ENCODE peak calls at places on chromosomes 3 and 15, in nine cellular contexts. One of them, this sample, is unnamed.

GRCh38 chr15:27844018-27844666 is 255.0 kb downstream of the OCA2 start:
- DNase-seq in BE2C: no peak
- DNase-seq in tibial artery: no peak
- DNase-seq in uterus: no peak
- DNase-seq in A549: peak
- DNase-seq in foreskin fibroblast: peak
- DNase-seq in AG10803: peak
- DNase-seq in AG09309: peak
- DNase-seq in cardiac muscle cell: no peak
- DNase-seq in this sample: no peak

GRCh38 chr3:58116161-58116955 is 94.4 kb downstream of the DNASE1L3 start:
- DNase-seq in tibial artery: no peak
- DNase-seq in A549: no peak
- DNase-seq in AG09309: no peak
- DNase-seq in AG10803: no peak
- DNase-seq in BE2C: no peak
- DNase-seq in foreskin fibroblast: no peak
- DNase-seq in uterus: no peak
- DNase-seq in cardiac muscle cell: no peak
- DNase-seq in this sample: peak

GRCh38 chr3:55884491-55885285 is 397.6 kb upstream of the WNT5A start:
- DNase-seq in cardiac muscle cell: no peak
- DNase-seq in AG10803: no peak
- DNase-seq in foreskin fibroblast: peak
- DNase-seq in BE2C: no peak
- DNase-seq in uterus: no peak
- DNase-seq in A549: no peak
- DNase-seq in tibial artery: no peak
- DNase-seq in AG09309: no peak
- DNase-seq in this sample: no peak

GRCh38 chr3:194070634-194071409 is 65.1 kb upstream of the HES1 start:
- DNase-seq in uterus: peak
- DNase-seq in tibial artery: peak
- DNase-seq in A549: peak
- DNase-seq in AG10803: peak
- DNase-seq in AG09309: peak
- DNase-seq in foreskin fibroblast: peak
- DNase-seq in cardiac muscle cell: peak
- DNase-seq in BE2C: peak
- DNase-seq in this sample: peak

GRCh38 chr3:192091831-192092230 is 630.9 kb downstream of the PYDC2 start:
- DNase-seq in A549: no peak
- DNase-seq in AG09309: no peak
- DNase-seq in AG10803: peak
- DNase-seq in uterus: no peak
- DNase-seq in tibial artery: no peak
- DNase-seq in cardiac muscle cell: no peak
- DNase-seq in BE2C: no peak
- DNase-seq in foreskin fibroblast: no peak
- DNase-seq in this sample: no peak

GRCh38 chr15:56732135-56732880 is 1.0 kb downstream of the ZNF280D start:
- DNase-seq in AG10803: peak
- DNase-seq in BE2C: peak
- DNase-seq in uterus: no peak
- DNase-seq in cardiac muscle cell: no peak
- DNase-seq in foreskin fibroblast: peak
- DNase-seq in AG09309: no peak
- DNase-seq in tibial artery: no peak
- DNase-seq in A549: peak
- DNase-seq in this sample: peak

GRCh38 chr3:125440559-125440955 is 65.4 kb upstream of the ZNF148 start:
- DNase-seq in A549: no peak
- DNase-seq in tibial artery: no peak
- DNase-seq in uterus: no peak
- DNase-seq in AG10803: no peak
- DNase-seq in foreskin fibroblast: no peak
- DNase-seq in BE2C: no peak
- DNase-seq in cardiac muscle cell: peak
- DNase-seq in AG09309: no peak
- DNase-seq in this sample: no peak

GRCh38 chr3:183172051-183172639 is 9.6 kb upstream of the LAMP3 start:
- DNase-seq in A549: no peak
- DNase-seq in foreskin fibroblast: no peak
- DNase-seq in AG09309: no peak
- DNase-seq in AG10803: no peak
- DNase-seq in BE2C: no peak
- DNase-seq in uterus: no peak
- DNase-seq in tibial artery: no peak
- DNase-seq in cardiac muscle cell: no peak
- DNase-seq in this sample: no peak

GRCh38 chr3:123636431-123636841 is 51.6 kb upstream of the HACD2 start:
- DNase-seq in AG10803: no peak
- DNase-seq in cardiac muscle cell: peak
- DNase-seq in BE2C: no peak
- DNase-seq in AG09309: no peak
- DNase-seq in uterus: no peak
- DNase-seq in tibial artery: no peak
- DNase-seq in foreskin fibroblast: no peak
- DNase-seq in A549: no peak
- DNase-seq in this sample: no peak

GRCh38 chr15:59303641-59304433 is 68.8 kb downstream of the MYO1E start:
- DNase-seq in AG09309: no peak
- DNase-seq in AG10803: no peak
- DNase-seq in tibial artery: no peak
- DNase-seq in cardiac muscle cell: no peak
- DNase-seq in foreskin fibroblast: no peak
- DNase-seq in A549: no peak
- DNase-seq in BE2C: no peak
- DNase-seq in uterus: peak
- DNase-seq in this sample: no peak

GRCh38 chr15:91142097-91142744 is 42.2 kb downstream of the SV2B start:
- DNase-seq in AG10803: no peak
- DNase-seq in foreskin fibroblast: peak
- DNase-seq in cardiac muscle cell: no peak
- DNase-seq in AG09309: no peak
- DNase-seq in tibial artery: no peak
- DNase-seq in A549: peak
- DNase-seq in BE2C: no peak
- DNase-seq in uterus: no peak
- DNase-seq in this sample: peak

DNA sequence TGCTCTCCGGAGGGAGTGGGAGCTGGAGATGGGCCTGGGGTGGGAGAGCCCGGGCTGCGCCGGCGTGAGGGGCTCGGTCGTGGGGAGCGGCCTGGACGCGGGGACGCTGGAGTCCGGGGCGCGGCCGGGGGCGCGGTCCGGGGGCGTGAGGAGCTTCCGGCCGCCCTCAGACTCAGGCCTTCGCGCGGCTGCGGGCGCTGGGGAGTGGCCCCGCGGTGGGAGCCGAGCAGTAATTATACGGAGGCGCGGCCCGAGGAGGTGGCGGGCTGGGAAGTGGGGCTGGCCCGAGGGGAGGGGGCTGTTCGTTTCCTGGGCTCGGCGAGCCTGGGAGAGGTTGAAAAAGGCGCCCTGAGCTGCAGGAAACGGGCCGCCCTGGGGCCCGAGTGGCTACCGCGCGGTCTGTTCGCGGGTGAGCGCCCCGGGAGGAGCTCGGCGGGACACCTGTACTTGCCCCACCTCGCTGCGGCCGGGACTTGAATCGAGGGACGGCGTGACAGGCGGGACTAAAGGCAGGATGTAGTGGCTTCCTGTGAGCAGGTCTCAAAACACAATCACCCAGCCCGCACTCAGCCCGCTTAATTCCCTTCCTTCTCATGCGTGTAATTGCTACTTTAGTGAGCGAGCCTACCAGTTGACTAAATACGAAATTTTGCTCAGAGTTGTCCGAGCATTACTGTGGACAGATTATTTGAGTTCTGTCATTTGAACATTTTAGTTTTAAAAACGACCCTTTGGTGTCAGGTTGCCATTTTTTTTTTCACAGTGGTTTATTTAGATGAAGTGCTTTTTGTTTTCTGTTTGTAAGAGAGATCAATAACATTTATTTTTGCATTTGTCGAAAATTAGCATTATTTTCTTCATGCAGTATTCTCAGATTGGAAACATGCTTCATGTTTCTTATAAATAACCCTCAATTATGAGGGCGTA is 855 bp downstream of the RASA2 start:
- DNase-seq in A549: peak
- DNase-seq in AG10803: peak
- DNase-seq in foreskin fibroblast: peak
- DNase-seq in uterus: peak
- DNase-seq in tibial artery: peak
- DNase-seq in cardiac muscle cell: peak
- DNase-seq in AG09309: no peak
- DNase-seq in BE2C: peak
- DNase-seq in this sample: peak
- TF ChIP-seq CTCF in A549: no peak
- TF ChIP-seq CTCF in AG10803: no peak
- TF ChIP-seq CTCF in foreskin fibroblast: no peak
- TF ChIP-seq CTCF in uterus: no peak
- TF ChIP-seq CTCF in tibial artery: peak
- TF ChIP-seq CTCF in cardiac muscle cell: no peak
- TF ChIP-seq CTCF in AG09309: no peak
- TF ChIP-seq CTCF in BE2C: no peak
- TF ChIP-seq CTCF in this sample: no peak

DNA sequence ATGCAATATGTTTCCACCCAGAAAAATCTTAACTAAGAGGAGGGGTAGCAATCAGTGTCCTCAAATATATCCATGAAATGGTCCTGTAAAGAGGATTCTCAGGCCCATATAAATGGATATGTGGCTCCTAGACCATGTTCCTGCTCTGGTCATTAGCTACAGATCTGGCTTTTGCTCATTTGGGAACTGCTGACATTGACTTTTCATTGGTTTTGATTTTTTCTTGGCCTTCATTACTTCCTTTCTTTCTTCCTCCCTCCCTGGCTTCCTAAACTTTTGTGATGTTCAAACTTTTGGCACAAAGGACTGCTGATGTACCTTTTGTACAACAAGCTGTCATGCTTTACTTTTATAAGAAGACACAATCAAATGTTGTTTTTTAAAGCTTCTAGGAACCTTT is 41.6 kb upstream of the SNRK start:
- DNase-seq in foreskin fibroblast: no peak
- DNase-seq in A549: no peak
- DNase-seq in tibial artery: no peak
- DNase-seq in AG10803: no peak
- DNase-seq in BE2C: no peak
- DNase-seq in cardiac muscle cell: no peak
- DNase-seq in uterus: no peak
- DNase-seq in AG09309: no peak
- DNase-seq in this sample: no peak
- TF ChIP-seq CTCF in foreskin fibroblast: no peak
- TF ChIP-seq CTCF in A549: no peak
- TF ChIP-seq CTCF in tibial artery: no peak
- TF ChIP-seq CTCF in AG10803: no peak
- TF ChIP-seq CTCF in BE2C: no peak
- TF ChIP-seq CTCF in cardiac muscle cell: no peak
- TF ChIP-seq CTCF in uterus: no peak
- TF ChIP-seq CTCF in AG09309: no peak
- TF ChIP-seq CTCF in this sample: no peak

DNA sequence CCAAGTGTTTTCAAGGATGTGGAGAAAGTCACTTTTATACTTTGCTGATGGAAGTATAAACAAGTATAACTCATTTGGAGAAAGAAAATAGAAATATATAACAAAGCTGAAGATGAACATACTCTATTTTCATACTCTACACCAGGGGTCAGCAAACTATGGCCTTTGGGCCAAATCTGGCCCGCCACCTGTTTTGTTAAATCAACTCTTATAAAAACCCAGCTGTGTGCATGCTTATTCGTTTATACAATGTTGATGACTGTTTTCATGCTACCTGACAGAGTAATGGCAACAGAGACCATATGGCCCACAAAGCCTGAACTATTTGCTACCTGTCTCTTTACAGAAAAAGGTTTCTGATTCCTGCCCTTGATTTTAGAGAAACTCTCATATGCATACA is 124.0 kb downstream of the NR1D2 start:
- DNase-seq in cardiac muscle cell: no peak
- DNase-seq in A549: no peak
- DNase-seq in uterus: no peak
- DNase-seq in foreskin fibroblast: peak
- DNase-seq in AG09309: no peak
- DNase-seq in AG10803: no peak
- DNase-seq in BE2C: no peak
- DNase-seq in tibial artery: no peak
- DNase-seq in this sample: no peak
- TF ChIP-seq CTCF in cardiac muscle cell: peak
- TF ChIP-seq CTCF in A549: peak
- TF ChIP-seq CTCF in uterus: peak
- TF ChIP-seq CTCF in foreskin fibroblast: peak
- TF ChIP-seq CTCF in AG09309: no peak
- TF ChIP-seq CTCF in AG10803: peak
- TF ChIP-seq CTCF in BE2C: no peak
- TF ChIP-seq CTCF in tibial artery: no peak
- TF ChIP-seq CTCF in this sample: no peak

GRCh38 chr15:65338366-65338765 is 33.9 kb downstream of the RNU5B-1 start:
- DNase-seq in tibial artery: no peak
- DNase-seq in uterus: no peak
- DNase-seq in foreskin fibroblast: no peak
- DNase-seq in A549: no peak
- DNase-seq in AG09309: no peak
- DNase-seq in cardiac muscle cell: no peak
- DNase-seq in BE2C: no peak
- DNase-seq in AG10803: no peak
- DNase-seq in this sample: no peak

GRCh38 chr15:65335278-65336055 is 31.0 kb downstream of the RNU5B-1 start:
- DNase-seq in cardiac muscle cell: no peak
- DNase-seq in uterus: no peak
- DNase-seq in BE2C: no peak
- DNase-seq in AG10803: no peak
- DNase-seq in foreskin fibroblast: no peak
- DNase-seq in AG09309: no peak
- DNase-seq in tibial artery: no peak
- DNase-seq in A549: no peak
- DNase-seq in this sample: no peak

GRCh38 chr15:65336369-65336766 is 31.9 kb downstream of the RNU5B-1 start:
- DNase-seq in BE2C: no peak
- DNase-seq in cardiac muscle cell: no peak
- DNase-seq in AG10803: no peak
- DNase-seq in tibial artery: no peak
- DNase-seq in foreskin fibroblast: no peak
- DNase-seq in uterus: no peak
- DNase-seq in AG09309: no peak
- DNase-seq in A549: no peak
- DNase-seq in this sample: no peak

GRCh38 chr15:65337436-65338070 is 33.1 kb downstream of the RNU5B-1 start:
- DNase-seq in BE2C: peak
- DNase-seq in tibial artery: no peak
- DNase-seq in A549: no peak
- DNase-seq in AG09309: no peak
- DNase-seq in cardiac muscle cell: no peak
- DNase-seq in AG10803: no peak
- DNase-seq in foreskin fibroblast: no peak
- DNase-seq in uterus: no peak
- DNase-seq in this sample: no peak

GRCh38 chr15:65336767-65337435 is 32.4 kb downstream of the RNU5B-1 start:
- DNase-seq in uterus: no peak
- DNase-seq in tibial artery: no peak
- DNase-seq in BE2C: peak
- DNase-seq in foreskin fibroblast: no peak
- DNase-seq in cardiac muscle cell: no peak
- DNase-seq in A549: no peak
- DNase-seq in AG09309: no peak
- DNase-seq in AG10803: no peak
- DNase-seq in this sample: no peak
- TF ChIP-seq CTCF in uterus: no peak
- TF ChIP-seq CTCF in tibial artery: no peak
- TF ChIP-seq CTCF in BE2C: no peak
- TF ChIP-seq CTCF in foreskin fibroblast: no peak
- TF ChIP-seq CTCF in cardiac muscle cell: no peak
- TF ChIP-seq CTCF in A549: no peak
- TF ChIP-seq CTCF in AG09309: no peak
- TF ChIP-seq CTCF in AG10803: no peak
- TF ChIP-seq CTCF in this sample: no peak

This sample was measured in GM10248.